ENCODE peak calls at places on chromosomes 5 and 9, in six cellular contexts. Y is SK-N-SH, G is D721Med, M is cardiac fibroblast, E is lung, A is HCT116. V is an unnamed sample.

GRCh38 chr9:6142816-6143454 is 72.7 kb upstream of the IL33 start:
- DNase-seq in A (no peak), G (no peak), M (no peak), Y (no peak), E (no peak), V (no peak)

GRCh38 chr9:98118640-98119601 is at the start of gene TRIM14:
- DNase-seq in E (peak), A (peak), Y (peak), M (peak), G (no peak), V (peak)

GRCh38 chr9:27181381-27181780 is 72.4 kb downstream of the TEK start:
- DNase-seq in E (no peak), Y (no peak), M (peak), G (no peak), A (no peak), V (peak)

GRCh38 chr9:32954642-32955041 is 46.8 kb downstream of the APTX start:
- DNase-seq in M (peak), A (no peak), G (no peak), Y (peak), E (no peak), V (peak)

GRCh38 chr9:110742741-110743371 is 74.3 kb downstream of the MUSK start:
- DNase-seq in Y (no peak), E (no peak), M (peak), A (no peak), G (no peak), V (no peak)

GRCh38 chr5:38134750-38135330 is 123.5 kb upstream of the EGFLAM start:
- DNase-seq in E (no peak), G (no peak), M (no peak), Y (no peak), A (no peak), V (no peak)

GRCh38 chr5:121273818-121274433 is 577.8 kb upstream of the FTMT start:
- DNase-seq in G (no peak), A (peak), Y (no peak), E (no peak), M (peak), V (peak)

GRCh38 chr5:116598871-116599270 is 24.2 kb upstream of the SEMA6A start:
- DNase-seq in G (no peak), Y (no peak), A (no peak), E (no peak), M (no peak), V (no peak)

GRCh38 chr9:84432746-84433145 is 92.2 kb upstream of the SLC28A3 start:
- DNase-seq in G (no peak), M (no peak), A (no peak), Y (no peak), E (no peak), V (no peak)

GRCh38 chr5:176844706-176845391 is 34.5 kb downstream of the UNC5A start:
- DNase-seq in G (peak), Y (peak), A (no peak), E (no peak), M (peak), V (peak)

GRCh38 chr9:4985376-4986266 is 549 bp downstream of the JAK2 start:
- DNase-seq in Y (no peak), E (peak), A (peak), M (peak), G (no peak), V (peak)

GRCh38 chr9:114386886-114387677 is 700 bp downstream of the AKNA start:
- DNase-seq in A (no peak), G (no peak), E (no peak), M (peak), Y (no peak), V (peak)

GRCh38 chr5:34639852-34640626 is 16.1 kb upstream of the RAI14 start:
- DNase-seq in A (no peak), E (no peak), Y (no peak), G (no peak), M (peak), V (peak)

GRCh38 chr5:80686757-80687156 is 32.0 kb upstream of the DHFR start:
- DNase-seq in M (peak), A (peak), Y (no peak), G (no peak), E (no peak), V (peak)

GRCh38 chr9:119868694-119869093 is 499.5 kb upstream of the BRINP1 start:
- DNase-seq in G (no peak), E (no peak), Y (peak), M (no peak), A (no peak), V (no peak)

GRCh38 chr5:19143935-19144334 is 844.1 kb downstream of the CDH18 start:
- DNase-seq in Y (no peak), E (no peak), G (no peak), M (no peak), A (no peak), V (no peak)

GRCh38 chr5:63374085-63374484 is 588.2 kb downstream of the HTR1A start:
- DNase-seq in Y (no peak), E (no peak), A (no peak), M (no peak), G (no peak), V (no peak)

DNA sequence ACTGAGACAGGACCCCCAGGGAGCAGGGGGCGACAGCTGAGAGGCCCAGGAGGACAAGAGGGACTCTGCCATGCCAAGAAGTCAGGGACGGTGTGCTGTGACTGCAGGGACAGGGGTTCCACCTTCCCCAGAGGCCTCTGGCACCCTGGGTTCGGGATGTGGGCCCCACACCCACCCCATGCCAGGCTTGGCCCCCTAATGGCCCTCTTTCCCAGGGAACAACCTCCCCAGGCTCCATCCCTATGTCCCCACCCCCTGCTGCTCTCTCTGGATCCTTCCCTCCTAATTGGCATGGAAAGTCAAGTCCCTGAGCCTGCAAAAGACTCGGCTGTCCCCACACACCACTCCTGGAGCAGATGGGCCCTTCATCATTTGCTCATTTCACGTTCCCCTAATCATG is 109.3 kb downstream of the VAV2 start:
- DNase-seq in E (no peak), Y (no peak), M (no peak), A (no peak), G (no peak), V (no peak)
- TF ChIP-seq CTCF in E (no peak), Y (no peak), M (no peak), A (no peak), G (no peak), V (no peak)

DNA sequence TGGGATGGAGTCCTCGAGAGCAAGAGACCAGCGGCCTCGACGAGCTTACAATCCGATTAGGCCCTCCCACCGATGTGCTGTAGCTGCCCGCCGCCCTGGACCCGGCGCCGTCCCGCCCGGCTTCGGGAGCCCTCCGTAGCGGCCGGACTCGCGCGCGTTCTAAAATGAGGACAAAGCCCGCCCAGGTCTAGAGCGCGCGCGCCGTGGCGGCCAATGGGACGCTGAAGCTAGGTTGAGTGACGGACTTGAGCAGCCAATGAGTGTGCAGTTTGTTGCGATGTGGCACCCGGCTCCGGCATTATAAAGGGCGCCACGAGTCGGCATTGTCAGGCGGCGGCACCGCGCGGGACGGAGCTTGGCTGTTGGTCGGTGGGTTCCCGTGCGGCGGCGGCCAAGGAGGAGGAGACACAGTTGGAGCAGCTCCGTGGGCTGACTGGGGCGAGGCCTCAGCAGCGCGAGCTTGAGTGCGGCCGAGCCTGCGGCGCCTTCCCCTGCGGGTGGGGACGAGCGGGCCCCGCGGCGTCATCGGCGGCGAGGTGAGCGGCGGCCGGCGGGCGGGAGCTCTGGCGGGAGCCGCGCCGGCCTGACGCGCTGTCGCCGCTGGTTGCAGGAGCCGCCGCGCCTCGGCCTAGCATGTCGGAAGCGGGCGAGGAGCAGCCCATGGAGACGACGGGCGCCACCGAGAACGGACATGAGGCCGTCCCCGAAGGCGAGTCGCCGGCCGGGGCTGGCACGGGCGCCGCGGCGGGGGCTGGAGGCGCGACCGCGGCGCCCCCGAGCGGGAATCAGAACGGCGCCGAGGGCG is at the start of gene HNRNPAB:
- DNase-seq in E (peak), A (peak), G (peak), Y (peak), M (peak), V (peak)
- TF ChIP-seq CTCF in E (no peak), A (no peak), G (no peak), Y (no peak), M (no peak), V (no peak)

DNA sequence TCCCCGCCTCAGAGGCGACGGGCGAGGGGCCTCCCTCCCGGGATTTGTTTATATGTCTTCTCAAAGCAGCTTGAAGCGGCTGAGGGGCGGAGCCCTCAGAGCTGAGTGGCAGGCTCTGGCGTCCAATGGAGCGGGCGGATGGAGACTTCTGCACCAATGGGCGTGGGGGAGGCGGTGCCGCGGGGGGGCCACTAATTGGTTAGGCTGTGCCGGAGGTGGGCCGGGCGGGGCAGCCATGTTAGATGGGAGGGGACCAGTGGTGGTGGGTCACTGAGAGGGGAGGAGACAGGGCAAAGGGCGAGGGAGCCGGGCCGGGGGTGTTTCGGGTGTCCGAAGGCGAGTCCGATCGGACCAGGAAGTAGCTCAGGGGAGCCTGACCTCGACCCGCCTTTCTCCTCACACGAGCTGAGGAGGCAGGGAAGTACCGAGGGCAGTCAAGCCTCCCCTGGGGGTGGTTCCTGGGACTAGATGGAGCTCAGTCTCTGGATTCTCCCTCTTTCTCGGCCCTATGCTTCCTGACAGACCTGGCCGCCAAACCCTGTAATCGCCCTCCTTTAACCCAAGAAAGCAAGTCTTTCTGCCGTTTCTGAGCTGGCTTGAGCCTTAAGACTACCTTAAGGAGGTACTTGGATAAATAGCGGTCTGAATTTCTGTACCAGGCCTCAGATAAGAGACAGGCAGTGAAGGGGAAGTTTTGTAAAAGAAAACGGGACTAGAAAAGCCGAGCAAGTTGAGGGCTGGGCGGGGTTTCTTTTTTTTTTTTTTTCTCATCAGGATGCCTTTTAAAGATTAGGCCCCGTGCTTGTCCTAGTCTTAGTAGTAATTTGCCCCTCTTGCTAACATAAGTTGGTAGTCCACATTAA is 1.1 kb downstream of the CREBRF start:
- DNase-seq in A (peak), G (peak), Y (peak), M (peak), E (peak), V (peak)
- TF ChIP-seq CTCF in A (peak), G (no peak), Y (no peak), M (peak), E (no peak), V (no peak)

GRCh38 chr5:149759986-149760699 is 30.0 kb downstream of the PPARGC1B start:
- DNase-seq in G (no peak), M (peak), Y (no peak), A (no peak), E (no peak), V (no peak)
- TF ChIP-seq CTCF in G (no peak), M (peak), Y (no peak), A (no peak), E (no peak), V (no peak)

DNA sequence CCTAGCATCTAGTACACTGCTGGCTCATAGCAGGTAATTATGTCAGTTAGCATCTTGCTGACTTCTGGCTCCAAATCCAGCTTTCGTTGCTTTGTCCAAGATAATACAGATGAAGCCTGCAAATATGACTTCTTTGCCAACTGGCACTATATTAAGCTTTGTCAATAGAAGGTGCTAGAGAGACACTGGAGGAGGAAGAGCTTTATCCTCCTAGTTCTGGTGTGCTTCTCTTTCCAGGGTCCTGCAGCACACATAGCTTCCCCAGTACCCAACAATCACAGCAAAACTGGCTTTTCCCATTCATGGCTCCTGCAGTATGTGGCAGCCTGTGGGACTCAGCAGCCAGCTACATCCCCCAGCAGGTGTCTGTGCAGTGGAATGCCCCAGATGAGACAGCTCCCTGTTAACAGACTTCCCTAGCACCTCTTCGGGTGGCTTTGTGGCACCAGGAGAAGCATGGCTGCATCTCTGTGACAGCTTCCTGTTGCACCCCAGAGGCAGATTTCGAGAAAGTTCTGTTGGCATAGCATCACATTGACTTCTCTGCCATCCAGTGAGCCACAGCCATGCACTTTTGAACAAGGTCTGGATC is 147.8 kb downstream of the OXCT1 start:
- DNase-seq in M (peak), Y (no peak), G (no peak), A (no peak), E (no peak), V (peak)
- TF ChIP-seq CTCF in M (peak), Y (peak), G (peak), A (no peak), E (no peak), V (peak)

DNA sequence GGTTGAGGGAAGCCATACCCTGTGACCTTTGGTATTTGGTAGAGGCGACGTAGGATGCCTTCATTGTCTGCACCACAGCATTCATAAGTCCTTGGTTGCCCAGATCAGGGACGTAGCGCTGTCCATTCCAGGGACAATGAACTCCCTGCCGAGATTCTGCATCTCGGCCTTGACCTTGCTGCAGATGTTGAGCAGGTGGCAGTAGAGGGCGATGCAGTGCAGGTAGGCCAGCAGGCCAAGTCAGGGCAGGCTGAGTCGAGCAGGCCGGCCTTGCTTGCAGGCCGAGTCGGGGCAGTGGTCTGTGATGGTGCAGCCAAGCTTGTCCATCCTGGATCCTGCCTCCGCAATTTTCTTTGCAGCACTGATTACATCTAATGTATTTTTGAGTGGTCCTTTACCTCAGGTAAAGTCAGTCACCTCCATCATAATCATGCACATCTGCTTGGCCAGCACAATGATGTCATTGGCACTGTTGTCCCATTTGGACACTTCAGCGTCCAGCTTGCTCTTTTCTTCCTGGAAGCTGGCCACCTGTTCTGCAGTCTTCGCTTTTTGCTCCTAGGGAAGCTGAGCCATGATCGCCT is 93.4 kb upstream of the CCDC112 start:
- DNase-seq in M (no peak), E (no peak), A (no peak), Y (no peak), G (no peak), V (no peak)
- TF ChIP-seq CTCF in M (no peak), E (no peak), A (peak), Y (peak), G (peak), V (peak)

GRCh38 chr9:124477211-124478013 is 27.2 kb downstream of the ADGRD2 start:
- DNase-seq in G (no peak), A (no peak), M (no peak), E (no peak), Y (peak), V (no peak)
- TF ChIP-seq CTCF in G (no peak), A (no peak), M (no peak), E (no peak), Y (no peak), V (no peak)

V was measured in HFFc6.